ENCODE peak calls at places on chromosomes 3 and 15, in five cellular contexts. A is ovary, Q is WERI-Rb-1, C is fibroblast of lung, J is kidney. H is an unnamed sample.

GRCh38 chr15:98776607-98777281 is 128.4 kb downstream of the IGF1R start:
- DNase-seq in J (peak), A (peak), Q (peak), C (peak), H (no peak)

GRCh38 chr15:38564557-38565286 is at the start of gene RASGRP1:
- DNase-seq in Q (peak), J (peak), A (peak), C (peak), H (peak)

GRCh38 chr15:43776718-43777292 is at the start of gene ELL3:
- DNase-seq in Q (no peak), A (peak), J (peak), C (peak), H (no peak)

GRCh38 chr3:101780661-101781060 is 1.6 kb downstream of the NXPE3 start:
- DNase-seq in A (peak), J (no peak), C (peak), Q (no peak), H (peak)

GRCh38 chr15:63950911-63951481 is 95.3 kb downstream of the DAPK2 start:
- DNase-seq in J (no peak), Q (no peak), C (peak), A (no peak), H (no peak)

GRCh38 chr3:34020761-34021635 is 222.6 kb downstream of the PDCD6IP start:
- DNase-seq in Q (no peak), C (no peak), A (no peak), J (no peak), H (no peak)

GRCh38 chr15:48367483-48367882 is 36.3 kb downstream of the DUT start:
- DNase-seq in C (no peak), J (no peak), A (no peak), Q (no peak), H (no peak)

GRCh38 chr3:111215481-111215880 is 143.9 kb downstream of the NECTIN3 start:
- DNase-seq in Q (no peak), J (no peak), A (no peak), C (no peak), H (no peak)

GRCh38 chr3:110750201-110750600 is 321.4 kb upstream of the NECTIN3 start:
- DNase-seq in C (no peak), A (no peak), J (no peak), Q (no peak), H (no peak)

GRCh38 chr3:134059680-134060560 is 30.2 kb upstream of the SLCO2A1 start:
- DNase-seq in A (no peak), J (no peak), C (peak), Q (no peak), H (no peak)

GRCh38 chr15:76393614-76394013 is 57.0 kb downstream of the ISL2 start:
- DNase-seq in C (peak), Q (no peak), A (peak), J (no peak), H (no peak)

GRCh38 chr3:47267490-47267824 is 15.1 kb downstream of the KIF9 start:
- DNase-seq in A (no peak), C (no peak), J (no peak), Q (no peak), H (no peak)

GRCh38 chr3:94433811-94434210 is 370.9 kb downstream of the NSUN3 start:
- DNase-seq in C (peak), J (no peak), A (no peak), Q (no peak), H (no peak)

GRCh38 chr3:126494831-126495230 is 19.1 kb upstream of the ZXDC start:
- DNase-seq in A (no peak), C (no peak), Q (no peak), J (peak), H (no peak)

GRCh38 chr15:58572521-58572920 is 140.7 kb downstream of the LIPC start:
- DNase-seq in C (no peak), A (no peak), J (no peak), Q (no peak), H (no peak)

GRCh38 chr3:2851356-2851755 is 258.8 kb downstream of the IL5RA start:
- DNase-seq in A (no peak), Q (no peak), C (no peak), J (no peak), H (no peak)

DNA sequence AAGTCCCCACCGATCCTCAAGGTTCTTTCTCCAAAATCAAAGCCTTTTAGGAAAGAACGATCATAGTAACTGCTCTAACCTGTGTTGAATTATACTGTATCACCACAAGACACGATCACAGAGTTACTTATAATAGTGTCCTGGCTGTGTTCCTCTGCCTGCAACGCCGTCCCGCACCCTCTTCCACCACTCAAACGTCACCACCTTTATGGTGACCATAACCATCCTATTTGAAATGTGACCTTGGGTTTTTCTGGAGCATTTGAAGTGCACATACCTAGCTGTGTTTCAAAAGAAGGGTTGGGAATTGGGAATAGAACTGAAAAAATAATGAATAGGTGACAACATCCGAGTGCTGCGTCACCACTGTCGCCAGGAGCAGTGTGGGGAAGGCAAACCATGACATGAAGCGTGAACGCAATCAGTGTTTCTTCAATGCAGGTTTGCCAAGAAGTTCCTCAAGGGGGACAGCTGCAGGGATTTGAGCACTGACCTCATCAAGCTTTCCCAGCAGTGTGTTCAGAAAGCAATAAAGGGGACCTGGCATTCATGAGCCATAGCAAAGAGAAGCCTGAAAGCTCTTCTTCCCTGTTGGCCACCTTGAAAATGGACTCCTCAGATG is 769 bp upstream of the SELENOS start:
- DNase-seq in C (no peak), J (no peak), Q (no peak), A (no peak), H (no peak)
- H3K27ac ChIP-seq in C (peak), J (no peak), Q (no peak), A (peak), H (no peak)

GRCh38 chr15:83659011-83659811 is 5.3 kb downstream of the ADAMTSL3 start:
- DNase-seq in J (no peak), A (no peak), C (no peak), Q (no peak), H (no peak)
- H3K27ac ChIP-seq in J (no peak), A (no peak), C (no peak), Q (no peak), H (no peak)

GRCh38 chr3:61847784-61848462 is 286.6 kb downstream of the PTPRG start:
- DNase-seq in J (peak), Q (peak), A (peak), C (peak), H (no peak)
- H3K27ac ChIP-seq in J (peak), Q (no peak), A (peak), C (no peak), H (no peak)

GRCh38 chr3:61111764-61112163 is 139.5 kb downstream of the FHIT start:
- DNase-seq in A (no peak), C (no peak), J (no peak), Q (no peak), H (no peak)

GRCh38 chr3:61118830-61119229 is 132.4 kb downstream of the FHIT start:
- DNase-seq in J (no peak), C (no peak), A (no peak), Q (no peak), H (no peak)

GRCh38 chr3:61114316-61114953 is 136.8 kb downstream of the FHIT start:
- DNase-seq in Q (no peak), A (no peak), J (no peak), C (no peak), H (no peak)

DNA sequence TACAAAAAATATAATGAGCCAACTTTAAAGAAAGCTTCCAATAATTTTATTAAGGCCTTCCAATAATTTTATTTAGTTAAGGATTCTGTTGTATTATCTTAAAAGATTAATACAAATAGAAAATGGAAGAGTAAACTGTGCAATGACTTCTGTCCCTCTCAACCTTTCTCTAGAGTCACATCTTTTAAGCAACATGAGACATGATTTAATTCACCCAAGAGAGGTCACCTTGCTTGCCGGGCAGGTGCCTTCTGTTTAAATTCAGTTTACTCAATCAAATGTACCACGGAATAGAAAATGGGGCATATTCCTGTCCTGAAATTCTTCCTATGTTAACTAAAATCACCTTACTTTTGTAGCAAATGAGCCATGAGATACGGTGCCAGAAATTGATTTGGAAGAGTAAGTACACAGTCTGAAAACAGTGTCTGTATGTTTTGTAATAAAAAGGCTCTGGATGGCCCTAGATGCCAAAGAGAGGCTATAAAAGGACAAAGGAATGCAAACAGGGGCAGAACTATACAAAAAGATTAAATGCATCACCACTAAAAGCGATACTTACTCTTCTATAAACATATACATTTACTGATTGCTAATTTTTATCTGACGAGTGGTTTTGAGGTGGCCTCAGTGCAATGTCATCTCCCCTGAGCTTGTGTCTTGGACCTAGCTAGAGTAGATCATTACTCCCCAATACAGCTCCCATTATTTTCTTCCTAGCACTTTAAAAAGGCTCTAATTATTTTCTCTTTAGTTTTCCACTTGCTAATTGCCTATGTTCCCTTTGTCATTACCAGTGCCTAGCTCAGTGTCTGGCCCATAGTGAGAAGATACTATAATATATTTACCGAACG is 134.0 kb downstream of the FHIT start:
- DNase-seq in Q (no peak), J (no peak), C (no peak), A (no peak), H (no peak)
- H3K27ac ChIP-seq in Q (no peak), J (no peak), C (no peak), A (no peak), H (no peak)

GRCh38 chr15:100463515-100463914 is 65.2 kb downstream of the CERS3 start:
- DNase-seq in J (no peak), A (no peak), Q (no peak), C (no peak), H (no peak)

GRCh38 chr15:100461049-100461448 is 67.7 kb downstream of the CERS3 start:
- DNase-seq in C (no peak), A (no peak), J (no peak), Q (no peak), H (no peak)

GRCh38 chr15:100466073-100466472 is 62.7 kb downstream of the CERS3 start:
- DNase-seq in A (no peak), J (no peak), C (no peak), Q (no peak), H (no peak)

GRCh38 chr15:100464895-100465294 is 63.9 kb downstream of the CERS3 start:
- DNase-seq in Q (no peak), J (no peak), A (no peak), C (no peak), H (no peak)

DNA sequence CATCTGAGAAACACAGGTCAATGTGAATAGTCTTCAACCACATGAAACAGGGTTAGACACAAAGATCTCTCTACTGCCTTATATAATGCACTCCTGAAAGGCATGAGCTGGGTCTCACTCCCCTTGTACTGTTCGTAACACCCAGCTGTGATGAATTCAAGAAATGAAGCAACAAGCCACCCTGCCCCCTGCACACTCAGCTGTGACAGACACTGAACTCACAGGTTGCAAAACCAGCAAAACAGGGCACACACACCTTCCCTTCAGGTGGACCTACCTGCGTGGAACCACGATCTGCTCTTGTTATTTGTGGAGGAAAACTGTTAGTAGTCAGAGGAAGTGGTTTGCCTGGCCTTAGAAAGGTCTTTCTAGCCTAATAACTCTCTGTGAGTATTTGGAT is 64.5 kb downstream of the CERS3 start:
- DNase-seq in Q (no peak), C (no peak), A (no peak), J (no peak), H (no peak)
- H3K27ac ChIP-seq in Q (no peak), C (no peak), A (no peak), J (no peak), H (no peak)

DNA sequence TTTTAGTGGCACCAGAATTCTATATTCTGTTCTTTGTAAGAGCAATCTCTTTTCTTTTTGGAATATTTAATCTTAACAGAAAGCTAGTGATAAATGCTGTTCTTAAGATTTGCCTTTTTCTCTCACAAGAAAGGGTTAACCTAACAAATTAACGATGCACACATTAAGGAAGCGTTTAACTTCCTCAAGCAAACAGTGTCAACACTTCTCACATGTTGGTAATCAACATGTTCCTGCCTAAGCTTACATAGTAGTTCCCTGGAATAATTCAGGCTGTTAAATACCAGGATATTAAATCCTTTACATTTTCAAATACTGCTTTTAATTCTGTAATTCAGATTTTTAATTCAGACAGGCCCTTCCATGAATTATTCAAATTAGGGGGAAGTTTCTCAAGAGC is 67.4 kb upstream of the RPL35A start:
- DNase-seq in Q (no peak), A (no peak), C (no peak), J (no peak), H (no peak)
- H3K27ac ChIP-seq in Q (no peak), A (no peak), C (no peak), J (no peak), H (no peak)

DNA sequence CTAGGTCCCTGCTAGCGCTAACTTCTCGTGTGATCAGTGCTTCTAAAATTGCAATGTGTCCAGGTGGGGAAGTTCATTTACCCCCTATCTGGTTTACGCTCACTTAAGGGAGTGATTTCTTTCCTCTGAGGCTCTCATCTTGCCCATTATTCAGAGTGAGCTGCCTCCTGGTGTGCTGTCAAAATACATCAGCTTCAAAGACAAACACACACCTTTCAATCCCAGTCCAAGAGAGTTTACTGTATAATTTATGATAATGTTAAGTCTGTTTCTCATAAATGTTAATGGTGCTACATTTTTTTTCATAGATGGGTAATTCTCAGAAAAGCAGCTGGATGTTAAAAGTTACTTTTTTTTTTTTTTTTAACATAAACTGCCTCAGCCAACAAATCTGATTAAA is 112.3 kb downstream of the RORA start:
- DNase-seq in J (no peak), C (no peak), A (no peak), Q (peak), H (no peak)
- H3K27ac ChIP-seq in J (no peak), C (no peak), A (no peak), Q (no peak), H (no peak)

GRCh38 chr3:4739289-4740236 is 239.7 kb upstream of the BHLHE40 start:
- DNase-seq in A (no peak), J (no peak), C (no peak), Q (no peak), H (no peak)
- H3K27ac ChIP-seq in A (peak), J (peak), C (no peak), Q (no peak), H (no peak)

H was measured in substantia nigra.